ENCODE peak calls at places on chromosome 20, in four cellular contexts. C, Z, H and P are unnamed samples. For H3K4me1, the result is how much of the 10 kb centered on the place peaks cover.

GRCh38 chr20:8424010-8424409 is 291.9 kb downstream of the PLCB1 start:
- DNase-seq in C (no peak), Z (peak), H (peak), P (no peak)

GRCh38 chr20:44967207-44967807 is 995 bp downstream of the STK4 start:
- DNase-seq in C (peak), Z (no peak), H (no peak), P (no peak)

GRCh38 chr20:58195047-58195446 is 33.4 kb downstream of the ANKRD60 start:
- DNase-seq in C (no peak), Z (no peak), H (no peak), P (no peak)

GRCh38 chr20:45538209-45538798 is 978 bp downstream of the WFDC6 start:
- DNase-seq in C (no peak), Z (no peak), H (no peak), P (no peak)

GRCh38 chr20:10338781-10339180 is 95.2 kb downstream of the MKKS start:
- DNase-seq in C (no peak), Z (no peak), H (no peak), P (no peak)

GRCh38 chr20:20668639-20669038 is 43.8 kb downstream of the RALGAPA2 start:
- DNase-seq in C (no peak), Z (no peak), H (no peak), P (no peak)

GRCh38 chr20:62652051-62652893 is 10.0 kb downstream of the SLCO4A1 start:
- DNase-seq in C (no peak), Z (peak), H (peak), P (peak)

GRCh38 chr20:14612389-14612788 is 275.0 kb upstream of the FLRT3 start:
- DNase-seq in C (no peak), Z (peak), H (no peak), P (no peak)

GRCh38 chr20:45919536-45919933 is 7.6 kb upstream of the PLTP start:
- DNase-seq in C (no peak), Z (peak), H (no peak), P (peak)

GRCh38 chr20:50678213-50678898 is 13.0 kb downstream of the RIPOR3 start:
- DNase-seq in C (no peak), Z (no peak), H (no peak), P (no peak)

GRCh38 chr20:41366546-41367392 is at the start of gene EMILIN3:
- DNase-seq in C (no peak), Z (no peak), H (peak), P (no peak)

GRCh38 chr20:36101201-36101600 is 53.3 kb upstream of the EPB41L1 start:
- DNase-seq in C (no peak), Z (no peak), H (peak), P (no peak)

GRCh38 chr20:64155258-64156135 is 8.8 kb upstream of the MYT1 start:
- DNase-seq in C (no peak), Z (no peak), H (no peak), P (no peak)

GRCh38 chr20:5119143-5119434 is 669 bp downstream of the PCNA start:
- DNase-seq in C (no peak), Z (no peak), H (no peak), P (no peak)

GRCh38 chr20:51687071-51687470 is 81.1 kb downstream of the ATP9A start:
- DNase-seq in C (no peak), Z (peak), H (no peak), P (no peak)

GRCh38 chr20:35292504-35293285 is 470 bp upstream of the FAM83C start:
- DNase-seq in C (no peak), Z (no peak), H (no peak), P (no peak)

GRCh38 chr20:46270977-46271744 is 37.1 kb downstream of the CDH22 start:
- DNase-seq in C (no peak), Z (no peak), H (no peak), P (no peak)

GRCh38 chr20:38032585-38033329 is 499 bp downstream of the TTI1 start:
- DNase-seq in C (no peak), Z (no peak), H (no peak), P (no peak)

GRCh38 chr20:14919473-14920157 is 582.2 kb upstream of the FLRT3 start:
- DNase-seq in C (no peak), Z (no peak), H (peak), P (no peak)

GRCh38 chr20:46544576-46544975 is 5.9 kb downstream of the OCSTAMP start:
- DNase-seq in C (no peak), Z (peak), H (no peak), P (no peak)

GRCh38 chr20:9628589-9628988 is 114.2 kb downstream of the LAMP5 start:
- DNase-seq in C (no peak), Z (no peak), H (no peak), P (no peak)

GRCh38 chr20:3935295-3935955 is 46.2 kb downstream of the PANK2 start:
- DNase-seq in C (no peak), Z (peak), H (peak), P (peak)

GRCh38 chr20:37072293-37073196 is 23.3 kb downstream of the RBL1 start:
- DNase-seq in C (no peak), Z (no peak), H (no peak), P (no peak)

GRCh38 chr20:4724459-4725262 is 3.0 kb downstream of the PRND start:
- DNase-seq in C (no peak), Z (no peak), H (no peak), P (no peak)

GRCh38 chr20:62734881-62735280 is 26.2 kb downstream of the NTSR1 start:
- DNase-seq in C (no peak), Z (no peak), H (no peak), P (no peak)

GRCh38 chr20:36856691-36857635 is 19.0 kb upstream of the TLDC2 start:
- DNase-seq in C (peak), Z (peak), H (no peak), P (peak)

GRCh38 chr20:7673841-7674240 is 266.4 kb downstream of the HAO1 start:
- DNase-seq in C (no peak), Z (peak), H (no peak), P (no peak)

GRCh38 chr20:12394786-12395185 is 477.1 kb downstream of the BTBD3 start:
- DNase-seq in C (no peak), Z (no peak), H (no peak), P (no peak)

GRCh38 chr20:4519530-4519929 is 202.2 kb upstream of the PRND start:
- DNase-seq in C (peak), Z (no peak), H (peak), P (no peak)

GRCh38 chr20:768426-768978 is at the start of gene SLC52A3:
- DNase-seq in C (peak), Z (no peak), H (peak), P (peak)

GRCh38 chr20:16349518-16350295 is 223.5 kb downstream of the KIF16B start:
- DNase-seq in C (no peak), Z (no peak), H (no peak), P (no peak)

GRCh38 chr20:34921436-34921835 is 34.2 kb downstream of the GSS start:
- DNase-seq in C (no peak), Z (no peak), H (no peak), P (no peak)

GRCh38 chr20:63574156-63574828 is at the start of gene HELZ2:
- DNase-seq in C (peak), Z (peak), H (peak), P (peak)

GRCh38 chr20:24911461-24911860 is 37.6 kb upstream of the CST7 start:
- DNase-seq in C (no peak), Z (no peak), H (no peak), P (no peak)

GRCh38 chr20:24914388-24915241 is 34.5 kb upstream of the CST7 start:
- DNase-seq in C (no peak), Z (no peak), H (no peak), P (no peak)

GRCh38 chr20:24913076-24913628 is 35.9 kb upstream of the CST7 start:
- DNase-seq in C (no peak), Z (no peak), H (no peak), P (no peak)

GRCh38 chr20:24910461-24910860 is 38.6 kb upstream of the CST7 start:
- DNase-seq in C (no peak), Z (no peak), H (no peak), P (no peak)

DNA sequence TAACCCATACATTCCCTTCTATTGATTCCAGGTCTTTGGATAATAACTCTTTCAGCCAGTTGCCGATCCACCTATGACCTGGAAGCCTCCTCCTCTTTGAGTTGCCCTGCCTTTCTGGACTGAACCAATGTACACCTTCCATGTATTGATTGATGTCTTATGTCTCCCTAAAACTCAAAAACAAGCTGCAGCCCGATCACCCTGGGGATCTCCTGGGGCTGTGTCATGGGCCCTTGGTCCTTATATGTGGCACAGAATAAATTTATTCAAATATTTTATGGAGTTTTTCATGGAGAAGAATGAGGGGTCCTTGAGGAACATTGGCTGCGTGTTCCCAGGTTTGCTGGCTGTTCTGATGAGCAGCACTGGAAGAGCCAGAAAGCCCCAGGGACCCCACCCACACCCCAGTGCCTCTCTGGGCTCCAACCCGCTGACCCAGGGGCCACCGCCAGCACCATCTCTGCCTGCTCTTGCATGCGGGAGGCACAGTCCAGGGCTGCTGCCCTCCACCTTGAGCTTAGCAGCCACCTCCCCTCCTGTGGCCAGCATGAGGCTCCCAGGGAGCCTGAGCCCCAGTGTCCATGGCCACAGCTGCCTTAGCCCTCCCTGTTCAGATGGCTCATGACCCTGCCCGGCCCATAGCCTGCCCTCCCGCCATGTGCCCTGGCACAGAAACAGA is 36.5 kb upstream of the CST7 start:
- DNase-seq in C (no peak), Z (no peak), H (no peak), P (no peak)
- H3K4me1 ChIP-seq in C (under half), Z (under half), H (under half), P (under half)

GRCh38 chr20:32470025-32470861 is 112.1 kb downstream of the ASXL1 start:
- DNase-seq in C (peak), Z (peak), H (peak), P (peak)
- H3K4me1 ChIP-seq in C (under half), Z (under half), H (under half), P (half or more)

DNA sequence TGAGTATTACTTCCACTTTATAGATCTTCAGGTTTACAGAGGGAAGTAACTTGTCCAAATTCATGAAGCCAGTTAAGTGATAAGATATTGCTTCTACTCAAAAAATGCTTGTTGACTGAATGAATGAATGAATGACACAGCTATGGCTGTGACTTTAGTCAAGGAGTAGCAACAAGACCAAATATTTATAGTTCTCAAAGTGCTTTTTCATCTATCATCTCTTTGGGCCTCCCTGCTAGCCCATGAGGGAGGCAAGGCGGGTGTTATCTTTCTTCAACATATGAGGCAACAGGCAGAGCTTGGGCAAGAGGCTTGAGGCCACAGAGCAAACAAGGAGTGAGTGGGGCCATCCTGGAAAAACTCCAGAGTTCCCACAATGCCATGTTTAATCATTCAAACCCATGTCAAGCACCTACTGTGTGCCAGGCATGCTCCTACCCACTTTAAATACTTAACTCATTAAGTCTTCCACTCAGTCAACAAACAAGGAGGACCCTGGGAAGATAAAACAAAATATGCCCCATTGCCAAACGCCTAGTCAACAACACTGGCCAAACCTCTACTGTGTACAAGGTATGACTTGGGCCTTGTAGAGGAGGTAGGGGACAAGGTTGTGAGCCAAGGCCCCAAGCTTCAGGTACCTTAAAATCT is 15.9 kb downstream of the BCL2L1 start:
- DNase-seq in C (no peak), Z (peak), H (no peak), P (no peak)
- H3K4me1 ChIP-seq in C (half or more), Z (under half), H (under half), P (half or more)

DNA sequence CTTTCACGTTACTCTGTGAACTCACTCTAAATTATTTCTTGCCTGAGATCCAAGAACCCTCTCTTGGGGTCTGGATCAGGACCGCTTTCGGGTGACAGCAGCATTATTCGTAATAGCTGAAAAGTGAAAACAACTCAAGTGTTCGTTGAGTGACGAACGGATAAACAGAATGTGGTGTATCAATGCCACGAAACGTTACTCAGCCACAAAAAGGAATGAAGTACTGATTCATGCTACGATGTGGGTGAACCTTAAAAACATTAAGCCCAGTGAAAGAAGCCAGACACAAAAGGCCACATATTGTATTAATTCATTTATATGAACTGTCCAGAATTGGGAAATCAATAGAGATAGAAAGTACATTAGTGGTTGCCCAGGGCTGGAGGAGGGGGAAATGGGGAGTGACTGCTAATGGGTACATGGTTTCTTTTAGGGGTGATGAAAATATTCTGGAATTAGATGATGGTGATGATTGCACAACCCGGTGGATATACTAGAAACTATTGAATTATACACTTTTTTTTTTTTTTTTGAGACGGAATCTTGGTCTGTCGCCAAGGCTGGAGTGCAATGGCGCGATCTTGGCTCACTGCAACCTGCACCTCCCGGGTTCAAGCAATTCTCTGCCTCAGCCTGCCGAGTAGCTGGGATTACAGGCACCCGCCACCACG is 8.4 kb downstream of the PTGIS start:
- DNase-seq in C (no peak), Z (peak), H (no peak), P (no peak)
- H3K4me1 ChIP-seq in C (under half), Z (under half), H (under half), P (under half)

GRCh38 chr20:19170148-19170547 is 42.3 kb upstream of the SLC24A3 start:
- DNase-seq in C (no peak), Z (no peak), H (no peak), P (no peak)

GRCh38 chr20:19176483-19176882 is 36.0 kb upstream of the SLC24A3 start:
- DNase-seq in C (no peak), Z (no peak), H (no peak), P (no peak)

GRCh38 chr20:19172637-19173036 is 39.8 kb upstream of the SLC24A3 start:
- DNase-seq in C (no peak), Z (no peak), H (no peak), P (no peak)
- H3K4me1 ChIP-seq in C (under half), Z (under half), H (under half), P (under half)